ENCODE peak calls at places on chromosomes 1 and 21, in nine cellular contexts. L is cardiac muscle cell, U is esophagus squamous epithelium, D is NCI-H446, J is KBM-7, W is NCI-H460, B is lung microvascular endothelial cell, H is ELR, N is lower lobe of right lung. Y is an unnamed sample.

GRCh38 chr21:34363733-34364132 is at the start of gene KCNE2:
- DNase-seq in U (no peak), L (no peak), H (no peak), D (no peak), W (no peak), J (no peak), B (no peak), N (no peak), Y (no peak)

GRCh38 chr1:81803423-81804103 is 2.8 kb downstream of the ADGRL2 start:
- DNase-seq in L (peak), B (peak), U (no peak), W (no peak), H (no peak), D (no peak), N (no peak), J (no peak), Y (peak)

GRCh38 chr1:35717911-35718476 is 690 bp downstream of the C1orf216 start:
- DNase-seq in N (peak), B (peak), J (peak), H (peak), L (peak), U (no peak), D (no peak), W (no peak), Y (peak)

GRCh38 chr21:46362946-46363345 is 39.0 kb downstream of the PCNT start:
- DNase-seq in H (no peak), B (no peak), N (no peak), L (no peak), J (no peak), U (no peak), W (no peak), D (no peak), Y (no peak)

GRCh38 chr1:222893255-222893654 is 78.4 kb downstream of the DISP1 start:
- DNase-seq in H (no peak), W (no peak), B (no peak), J (no peak), L (no peak), D (no peak), N (peak), U (no peak), Y (no peak)

GRCh38 chr1:177959793-177960515 is 9.9 kb downstream of the SEC16B start:
- DNase-seq in W (no peak), D (peak), L (peak), U (no peak), B (peak), N (no peak), J (no peak), H (peak), Y (no peak)

GRCh38 chr1:116411784-116412479 is 38.9 kb downstream of the ATP1A1 start:
- DNase-seq in W (no peak), L (no peak), N (no peak), D (no peak), J (no peak), H (peak), U (no peak), B (no peak), Y (no peak)

GRCh38 chr1:183652107-183652506 is 1.0 kb downstream of the APOBEC4 start:
- DNase-seq in B (no peak), D (no peak), L (no peak), W (no peak), N (no peak), U (no peak), J (no peak), H (no peak), Y (no peak)

GRCh38 chr1:16245476-16246196 is 8.7 kb upstream of the CPLANE2 start:
- DNase-seq in B (no peak), L (no peak), H (no peak), J (no peak), U (no peak), D (no peak), N (no peak), W (no peak), Y (no peak)

GRCh38 chr1:43834280-43835140 is 99.1 kb upstream of the ARTN start:
- DNase-seq in W (no peak), N (peak), D (no peak), H (peak), U (no peak), L (no peak), J (peak), B (peak), Y (no peak)

GRCh38 chr1:42328047-42328625 is 6.9 kb downstream of the FOXJ3 start:
- DNase-seq in H (no peak), N (no peak), D (no peak), W (no peak), U (no peak), L (no peak), B (no peak), J (no peak), Y (no peak)

GRCh38 chr1:32741067-32741416 is 38.5 kb upstream of the SYNC start:
- DNase-seq in H (no peak), B (no peak), L (no peak), U (no peak), N (no peak), J (no peak), D (no peak), W (no peak), Y (no peak)

GRCh38 chr21:46518983-46519583 is 60.4 kb downstream of the DIP2A start:
- DNase-seq in W (no peak), J (no peak), D (no peak), L (peak), H (no peak), U (no peak), B (peak), N (no peak), Y (no peak)

GRCh38 chr1:181577475-181577874 is 94.2 kb downstream of the CACNA1E start:
- DNase-seq in L (no peak), N (no peak), J (no peak), D (no peak), B (no peak), W (no peak), H (no peak), U (no peak), Y (no peak)

GRCh38 chr1:12528021-12528852 is 89.8 kb downstream of the DHRS3 start:
- DNase-seq in J (no peak), H (no peak), N (peak), D (no peak), U (no peak), L (no peak), W (no peak), B (no peak), Y (no peak)

GRCh38 chr1:182460550-182460951 is 10.6 kb downstream of the RGSL1 start:
- DNase-seq in J (no peak), U (no peak), B (no peak), H (no peak), W (peak), D (no peak), L (no peak), N (no peak), Y (no peak)

GRCh38 chr1:46996659-46997281 is 26.7 kb upstream of the CYP4X1 start:
- DNase-seq in J (no peak), H (peak), U (no peak), L (no peak), B (no peak), D (no peak), N (no peak), W (no peak), Y (no peak)

GRCh38 chr1:98461873-98462385 is 199.6 kb upstream of the SNX7 start:
- DNase-seq in J (no peak), B (no peak), U (no peak), W (no peak), H (no peak), D (no peak), L (no peak), N (no peak), Y (no peak)